ENCODE peak calls at places on chromosome 16, in nine cellular contexts. One of them, this sample, is unnamed.

GRCh38 chr16:81778231-81778630 is 860 bp upstream of the PLCG2 start:
- DNase-seq in effector memory CD4-positive, alpha-beta T cell: no peak
- DNase-seq in hepatic stellate cell: no peak
- DNase-seq in stimulated activated CD8-positive, alpha-beta memory T cell treated with anti-CD3 and anti-CD28 coated beads, Interleukin-2, amount 100 ng/mL, for 1 hour: no peak
- DNase-seq in GM13977: no peak
- DNase-seq in gastrocnemius medialis: no peak
- DNase-seq in adipocyte: no peak
- DNase-seq in NCI-H460: no peak
- DNase-seq in hepatocyte: no peak
- DNase-seq in this sample: no peak

GRCh38 chr16:71426069-71426879 is 15.6 kb downstream of the TLE7 start:
- DNase-seq in effector memory CD4-positive, alpha-beta T cell: no peak
- DNase-seq in hepatic stellate cell: peak
- DNase-seq in stimulated activated CD8-positive, alpha-beta memory T cell treated with anti-CD3 and anti-CD28 coated beads, Interleukin-2, amount 100 ng/mL, for 1 hour: no peak
- DNase-seq in GM13977: peak
- DNase-seq in gastrocnemius medialis: no peak
- DNase-seq in adipocyte: peak
- DNase-seq in NCI-H460: peak
- DNase-seq in hepatocyte: peak
- DNase-seq in this sample: peak

GRCh38 chr16:2150418-2151187 is 2.2 kb downstream of the RAB26 start:
- DNase-seq in effector memory CD4-positive, alpha-beta T cell: no peak
- DNase-seq in hepatic stellate cell: no peak
- DNase-seq in stimulated activated CD8-positive, alpha-beta memory T cell treated with anti-CD3 and anti-CD28 coated beads, Interleukin-2, amount 100 ng/mL, for 1 hour: no peak
- DNase-seq in GM13977: no peak
- DNase-seq in gastrocnemius medialis: no peak
- DNase-seq in adipocyte: no peak
- DNase-seq in NCI-H460: no peak
- DNase-seq in hepatocyte: no peak
- DNase-seq in this sample: peak

GRCh38 chr16:68332411-68333121 is 21.7 kb downstream of the PRMT7 start:
- DNase-seq in effector memory CD4-positive, alpha-beta T cell: no peak
- DNase-seq in hepatic stellate cell: no peak
- DNase-seq in stimulated activated CD8-positive, alpha-beta memory T cell treated with anti-CD3 and anti-CD28 coated beads, Interleukin-2, amount 100 ng/mL, for 1 hour: no peak
- DNase-seq in GM13977: no peak
- DNase-seq in gastrocnemius medialis: peak
- DNase-seq in adipocyte: peak
- DNase-seq in NCI-H460: no peak
- DNase-seq in hepatocyte: peak
- DNase-seq in this sample: no peak

GRCh38 chr16:52929478-52929877 is 123.2 kb downstream of the CHD9NB start:
- DNase-seq in effector memory CD4-positive, alpha-beta T cell: no peak
- DNase-seq in hepatic stellate cell: no peak
- DNase-seq in stimulated activated CD8-positive, alpha-beta memory T cell treated with anti-CD3 and anti-CD28 coated beads, Interleukin-2, amount 100 ng/mL, for 1 hour: no peak
- DNase-seq in GM13977: no peak
- DNase-seq in gastrocnemius medialis: no peak
- DNase-seq in adipocyte: no peak
- DNase-seq in NCI-H460: no peak
- DNase-seq in hepatocyte: no peak
- DNase-seq in this sample: no peak

GRCh38 chr16:30185683-30186421 is 2.5 kb downstream of the CORO1A start:
- DNase-seq in effector memory CD4-positive, alpha-beta T cell: peak
- DNase-seq in hepatic stellate cell: no peak
- DNase-seq in stimulated activated CD8-positive, alpha-beta memory T cell treated with anti-CD3 and anti-CD28 coated beads, Interleukin-2, amount 100 ng/mL, for 1 hour: peak
- DNase-seq in GM13977: peak
- DNase-seq in gastrocnemius medialis: no peak
- DNase-seq in adipocyte: no peak
- DNase-seq in NCI-H460: no peak
- DNase-seq in hepatocyte: no peak
- DNase-seq in this sample: no peak

GRCh38 chr16:13507530-13507929 is 412.4 kb upstream of the ERCC4 start:
- DNase-seq in effector memory CD4-positive, alpha-beta T cell: no peak
- DNase-seq in hepatic stellate cell: no peak
- DNase-seq in stimulated activated CD8-positive, alpha-beta memory T cell treated with anti-CD3 and anti-CD28 coated beads, Interleukin-2, amount 100 ng/mL, for 1 hour: no peak
- DNase-seq in GM13977: no peak
- DNase-seq in gastrocnemius medialis: no peak
- DNase-seq in adipocyte: no peak
- DNase-seq in NCI-H460: no peak
- DNase-seq in hepatocyte: no peak
- DNase-seq in this sample: no peak

GRCh38 chr16:86816930-86817625 is 238.7 kb downstream of the FOXL1 start:
- DNase-seq in effector memory CD4-positive, alpha-beta T cell: no peak
- DNase-seq in hepatic stellate cell: no peak
- DNase-seq in stimulated activated CD8-positive, alpha-beta memory T cell treated with anti-CD3 and anti-CD28 coated beads, Interleukin-2, amount 100 ng/mL, for 1 hour: no peak
- DNase-seq in GM13977: no peak
- DNase-seq in gastrocnemius medialis: no peak
- DNase-seq in adipocyte: no peak
- DNase-seq in NCI-H460: no peak
- DNase-seq in hepatocyte: no peak
- DNase-seq in this sample: no peak

GRCh38 chr16:68744744-68745280 is 7.7 kb downstream of the CDH1 start:
- DNase-seq in effector memory CD4-positive, alpha-beta T cell: no peak
- DNase-seq in hepatic stellate cell: no peak
- DNase-seq in stimulated activated CD8-positive, alpha-beta memory T cell treated with anti-CD3 and anti-CD28 coated beads, Interleukin-2, amount 100 ng/mL, for 1 hour: no peak
- DNase-seq in GM13977: no peak
- DNase-seq in gastrocnemius medialis: no peak
- DNase-seq in adipocyte: peak
- DNase-seq in NCI-H460: peak
- DNase-seq in hepatocyte: peak
- DNase-seq in this sample: no peak

GRCh38 chr16:278863-279366 is 1.5 kb upstream of the ARHGDIG start:
- DNase-seq in effector memory CD4-positive, alpha-beta T cell: peak
- DNase-seq in hepatic stellate cell: no peak
- DNase-seq in stimulated activated CD8-positive, alpha-beta memory T cell treated with anti-CD3 and anti-CD28 coated beads, Interleukin-2, amount 100 ng/mL, for 1 hour: no peak
- DNase-seq in GM13977: peak
- DNase-seq in gastrocnemius medialis: no peak
- DNase-seq in adipocyte: peak
- DNase-seq in NCI-H460: no peak
- DNase-seq in hepatocyte: no peak
- DNase-seq in this sample: peak

GRCh38 chr16:85015481-85016177 is 4.3 kb upstream of the ZDHHC7 start:
- DNase-seq in effector memory CD4-positive, alpha-beta T cell: no peak
- DNase-seq in hepatic stellate cell: no peak
- DNase-seq in stimulated activated CD8-positive, alpha-beta memory T cell treated with anti-CD3 and anti-CD28 coated beads, Interleukin-2, amount 100 ng/mL, for 1 hour: no peak
- DNase-seq in GM13977: no peak
- DNase-seq in gastrocnemius medialis: no peak
- DNase-seq in adipocyte: peak
- DNase-seq in NCI-H460: no peak
- DNase-seq in hepatocyte: no peak
- DNase-seq in this sample: peak

This sample was measured in foreskin fibroblast.